ENCODE peak calls at places on chromosomes 16 and 17, in five cellular contexts. G is uterus; X is CD4-positive, alpha-beta T cell; L is H9; N is AG04449. W is an unnamed sample.

GRCh38 chr16:14344292-14344691 is 273.2 kb downstream of the MRTFB start:
- DNase-seq in G (no peak), X (no peak), L (peak), N (no peak), W (no peak)

GRCh38 chr16:12059216-12059769 is 82.8 kb downstream of the SNX29 start:
- DNase-seq in X (no peak), N (no peak), G (no peak), L (no peak), W (no peak)

GRCh38 chr16:86495756-86496261 is 14.5 kb upstream of the FOXF1 start:
- DNase-seq in X (no peak), N (no peak), G (no peak), L (peak), W (no peak)

GRCh38 chr17:64420143-64420670 is 28.7 kb upstream of the MILR1 start:
- DNase-seq in X (no peak), L (peak), N (peak), G (no peak), W (no peak)

GRCh38 chr16:63702981-63703590 is 1418.8 kb downstream of the CDH11 start:
- DNase-seq in X (no peak), L (peak), G (no peak), N (no peak), W (no peak)

GRCh38 chr16:27434141-27435051 is 32.4 kb downstream of the IL21R start:
- DNase-seq in X (no peak), L (peak), N (no peak), G (peak), W (peak)

GRCh38 chr16:75320435-75320834 is 69.0 kb upstream of the BCAR1 start:
- DNase-seq in L (no peak), G (no peak), X (no peak), N (no peak), W (no peak)

GRCh38 chr17:1726626-1727257 is 2.2 kb downstream of the WDR81 start:
- DNase-seq in X (no peak), G (no peak), N (no peak), L (no peak), W (no peak)

GRCh38 chr17:70906808-70907207 is 737.5 kb downstream of the KCNJ2 start:
- DNase-seq in N (no peak), G (no peak), X (no peak), L (peak), W (no peak)

GRCh38 chr17:57508706-57509105 is 236.4 kb downstream of the CCDC182 start:
- DNase-seq in L (no peak), X (no peak), N (no peak), G (no peak), W (no peak)

GRCh38 chr16:82043680-82044584 is 8.9 kb downstream of the HSD17B2 start:
- DNase-seq in L (no peak), G (no peak), X (no peak), N (peak), W (no peak)

GRCh38 chr17:1762906-1763829 is 1.3 kb downstream of the SERPINF1 start:
- DNase-seq in G (peak), N (no peak), L (no peak), X (peak), W (no peak)

GRCh38 chr16:56988161-56988947 is 1.0 kb upstream of the NLRC5 start:
- DNase-seq in N (no peak), X (no peak), L (no peak), G (no peak), W (no peak)

GRCh38 chr16:47732122-47732805 is 271.1 kb downstream of the PHKB start:
- DNase-seq in L (no peak), X (no peak), N (peak), G (no peak), W (no peak)

GRCh38 chr17:42386784-42387183 is 1.5 kb downstream of the STAT3 start:
- DNase-seq in G (no peak), L (no peak), X (no peak), N (no peak), W (no peak)

GRCh38 chr17:58097384-58098088 is 14.3 kb downstream of the DYNLL2 start:
- DNase-seq in X (no peak), G (no peak), L (no peak), N (no peak), W (no peak)

GRCh38 chr17:55394357-55395021 is 27.1 kb downstream of the MMD start:
- DNase-seq in G (no peak), N (no peak), L (no peak), X (no peak), W (no peak)

GRCh38 chr17:34386925-34387550 is 24.0 kb upstream of the CCL1 start:
- DNase-seq in X (no peak), G (no peak), L (peak), N (no peak), W (no peak)

GRCh38 chr17:81026266-81027036 is 8.5 kb upstream of the BAIAP2 start:
- DNase-seq in N (no peak), G (no peak), X (no peak), L (no peak), W (peak)

GRCh38 chr17:47701603-47702002 is 7.6 kb downstream of the TBKBP1 start:
- DNase-seq in N (no peak), G (no peak), L (peak), X (no peak), W (no peak)

GRCh38 chr17:49691086-49691676 is 13.3 kb upstream of the SPOP start:
- DNase-seq in L (no peak), N (no peak), G (peak), X (no peak), W (no peak)

GRCh38 chr16:31216552-31217530 is at the start of gene PYDC1:
- DNase-seq in L (peak), G (no peak), N (no peak), X (no peak), W (no peak)

GRCh38 chr17:49333806-49334205 is 28.2 kb downstream of the ZNF652 start:
- DNase-seq in X (no peak), G (no peak), L (no peak), N (no peak), W (no peak)

GRCh38 chr16:67884684-67885083 is at the start of gene NRN1L:
- DNase-seq in L (peak), X (no peak), G (peak), N (peak), W (no peak)

GRCh38 chr17:8555062-8555461 is 75.5 kb downstream of the MYH10 start:
- DNase-seq in G (no peak), X (no peak), N (no peak), L (no peak), W (no peak)

GRCh38 chr16:87392823-87393679 is 915 bp downstream of the MAP1LC3B start:
- DNase-seq in L (peak), X (peak), G (peak), N (no peak), W (peak)

GRCh38 chr17:81967533-81968395 is 6.8 kb upstream of the NOTUM start:
- DNase-seq in N (no peak), G (peak), L (peak), X (peak), W (no peak)

GRCh38 chr16:477758-478157 is 49.8 kb upstream of the CAPN15 start:
- DNase-seq in X (no peak), L (no peak), G (no peak), N (no peak), W (no peak)

GRCh38 chr16:473046-474043 is 47.9 kb downstream of the RAB11FIP3 start:
- DNase-seq in X (no peak), N (no peak), L (no peak), G (no peak), W (no peak)

GRCh38 chr16:474420-475122 is 49.1 kb downstream of the RAB11FIP3 start:
- DNase-seq in X (no peak), L (no peak), G (no peak), N (no peak), W (no peak)

GRCh38 chr16:477287-477686 is 50.2 kb upstream of the CAPN15 start:
- DNase-seq in N (no peak), X (no peak), L (no peak), G (no peak), W (no peak)

DNA sequence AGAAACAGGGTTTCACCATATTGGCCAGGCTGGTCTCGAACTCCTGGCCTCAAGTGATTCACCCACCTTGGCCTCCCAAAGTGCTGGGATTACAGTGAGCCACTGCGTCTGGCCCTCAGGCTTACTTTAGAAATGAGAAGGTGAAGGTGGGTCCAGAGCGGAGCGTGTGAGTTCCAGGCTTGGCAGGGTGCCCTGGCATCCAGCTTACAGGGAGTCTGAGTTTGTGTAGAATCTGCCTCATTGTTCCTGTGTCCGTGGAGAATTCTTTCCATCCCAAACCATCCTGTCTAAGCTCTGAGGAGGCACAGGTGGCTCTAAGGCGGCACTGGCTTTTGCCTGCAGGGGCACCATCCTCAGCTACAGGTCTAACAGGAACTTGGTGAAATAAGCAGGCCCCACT is 50.6 kb downstream of the RAB11FIP3 start:
- DNase-seq in N (no peak), L (no peak), X (no peak), G (no peak), W (no peak)
- TF ChIP-seq CTCF in N (no peak), L (peak), X (no peak), G (no peak), W (no peak)

DNA sequence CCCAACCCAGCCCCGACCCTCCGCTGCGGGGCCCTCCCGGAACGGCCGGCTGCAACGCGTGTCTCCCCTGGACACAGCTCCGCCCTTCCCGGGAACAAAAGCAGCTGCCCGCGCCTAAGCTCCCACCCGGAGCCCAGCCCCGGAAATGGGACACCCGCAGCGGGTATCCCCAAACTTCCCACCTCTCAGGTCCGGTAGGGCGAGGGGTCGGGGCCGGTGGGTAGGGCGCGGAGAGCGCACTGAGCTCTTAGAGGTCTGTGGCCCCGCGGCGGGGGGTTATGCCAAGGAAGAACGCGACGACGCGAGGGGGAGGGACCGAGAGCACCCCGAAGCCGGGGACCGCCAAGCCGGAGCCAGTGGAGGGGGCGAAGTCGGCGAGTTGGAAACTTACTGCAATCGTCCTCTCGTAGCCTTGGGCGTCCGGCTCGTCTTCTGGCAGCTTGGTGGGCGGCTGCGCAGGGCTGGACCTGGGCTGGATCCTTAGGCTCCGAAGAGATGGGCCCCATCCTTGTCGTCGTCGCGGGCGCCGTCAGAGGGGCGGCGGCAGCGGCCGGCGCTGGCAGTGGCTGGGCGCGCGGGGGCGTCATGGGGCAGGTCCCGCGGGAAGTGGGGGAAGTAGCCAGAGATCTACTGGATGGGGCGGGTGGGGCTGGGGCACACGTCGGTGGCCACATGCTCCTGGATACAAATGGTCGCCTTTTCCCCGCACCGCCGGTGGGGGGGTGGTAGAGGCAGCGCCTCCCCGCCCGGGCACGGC is 6.9 kb downstream of the USP6 start:
- DNase-seq in N (no peak), G (no peak), L (peak), X (no peak), W (no peak)
- TF ChIP-seq CTCF in N (no peak), G (no peak), L (peak), X (no peak), W (no peak)

GRCh38 chr16:74224828-74225227 is 71.8 kb upstream of the PSMD7 start:
- DNase-seq in G (no peak), N (no peak), L (no peak), X (no peak), W (no peak)

GRCh38 chr16:74225278-74225677 is 71.3 kb upstream of the PSMD7 start:
- DNase-seq in X (no peak), L (no peak), G (no peak), N (no peak), W (no peak)

GRCh38 chr16:74230126-74230525 is 66.5 kb upstream of the PSMD7 start:
- DNase-seq in N (no peak), L (no peak), X (no peak), G (no peak), W (no peak)

GRCh38 chr16:74226361-74226979 is 70.1 kb upstream of the PSMD7 start:
- DNase-seq in G (no peak), L (no peak), N (no peak), X (no peak), W (no peak)
- TF ChIP-seq CTCF in G (peak), L (peak), N (peak), X (no peak), W (no peak)

GRCh38 chr17:30326816-30327215 is 7.0 kb downstream of the TMIGD1 start:
- DNase-seq in N (no peak), G (no peak), L (no peak), X (no peak), W (no peak)
- TF ChIP-seq CTCF in N (no peak), G (no peak), L (no peak), X (no peak), W (no peak)

GRCh38 chr16:53822936-53823529 is 119.1 kb downstream of the FTO start:
- DNase-seq in G (no peak), L (no peak), X (no peak), N (no peak), W (no peak)
- TF ChIP-seq CTCF in G (no peak), L (no peak), X (no peak), N (no peak), W (no peak)

GRCh38 chr17:45112559-45113423 is 19.5 kb downstream of the PLCD3 start:
- DNase-seq in N (no peak), L (no peak), G (no peak), X (no peak), W (no peak)

GRCh38 chr17:45108595-45109521 is 23.5 kb downstream of the PLCD3 start:
- DNase-seq in L (no peak), X (no peak), G (no peak), N (no peak), W (no peak)

GRCh38 chr17:45113424-45113754 is 18.9 kb downstream of the PLCD3 start:
- DNase-seq in L (no peak), N (no peak), G (no peak), X (no peak), W (no peak)

GRCh38 chr17:45111838-45112237 is 20.5 kb downstream of the PLCD3 start:
- DNase-seq in N (no peak), G (no peak), X (no peak), L (no peak), W (no peak)

DNA sequence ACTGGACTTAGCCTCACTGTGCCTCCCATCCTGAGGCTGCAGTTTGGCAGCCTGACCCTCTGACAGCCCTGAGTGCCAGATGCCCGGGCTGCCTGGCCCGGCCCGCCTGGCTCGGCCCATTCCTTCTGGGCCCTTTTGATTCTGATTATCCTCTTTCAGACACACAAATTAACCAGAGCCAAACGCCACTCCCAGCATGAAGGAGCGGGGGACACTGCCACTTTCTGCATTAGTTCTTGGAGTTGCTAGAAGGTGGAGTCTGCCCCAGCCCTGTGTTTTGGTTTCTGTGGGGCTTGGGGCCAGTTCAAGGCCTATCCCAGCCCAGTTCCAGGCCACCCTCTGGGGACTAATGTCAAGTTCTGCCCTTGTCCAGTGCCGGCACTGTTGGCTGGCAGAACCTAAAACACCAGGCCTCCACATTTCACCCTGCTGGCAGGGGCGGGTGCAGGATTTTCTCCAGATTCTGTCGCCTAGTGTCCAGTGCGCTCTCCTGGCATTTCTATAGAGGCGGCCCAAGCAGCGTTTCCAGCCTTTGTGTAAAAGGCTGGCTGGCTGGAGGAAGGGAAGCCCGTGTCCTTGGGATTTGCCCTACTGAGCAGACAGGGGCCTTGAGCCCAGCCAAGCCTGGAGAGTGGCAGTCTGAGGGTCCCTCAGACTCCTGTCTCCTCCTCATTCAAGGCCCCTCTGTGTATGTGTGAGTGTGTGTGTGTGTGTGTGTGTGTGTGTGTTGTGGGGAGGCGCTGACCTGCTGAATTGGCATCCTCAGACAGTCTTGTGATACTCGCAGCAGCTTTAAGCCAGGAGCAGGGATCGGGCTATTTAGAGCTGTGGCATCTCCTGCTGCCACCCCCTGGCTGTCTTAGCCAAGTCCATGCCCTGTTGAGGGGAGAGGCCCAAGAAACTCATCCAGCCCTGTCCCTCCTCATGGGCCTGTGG is 21.4 kb downstream of the PLCD3 start:
- DNase-seq in G (no peak), X (no peak), N (no peak), L (no peak), W (no peak)
- TF ChIP-seq CTCF in G (no peak), X (no peak), N (no peak), L (no peak), W (no peak)

GRCh38 chr17:45648642-45649041 is 135.5 kb upstream of the CRHR1 start:
- DNase-seq in X (no peak), L (peak), G (no peak), N (no peak), W (no peak)

GRCh38 chr17:45650601-45651000 is 133.5 kb upstream of the CRHR1 start:
- DNase-seq in X (no peak), L (no peak), N (no peak), G (no peak), W (no peak)

GRCh38 chr17:45651145-45651713 is 132.9 kb upstream of the CRHR1 start:
- DNase-seq in G (no peak), X (no peak), N (no peak), L (no peak), W (no peak)

GRCh38 chr17:45646288-45646988 is 137.7 kb upstream of the CRHR1 start:
- DNase-seq in N (no peak), G (no peak), L (peak), X (no peak), W (no peak)

DNA sequence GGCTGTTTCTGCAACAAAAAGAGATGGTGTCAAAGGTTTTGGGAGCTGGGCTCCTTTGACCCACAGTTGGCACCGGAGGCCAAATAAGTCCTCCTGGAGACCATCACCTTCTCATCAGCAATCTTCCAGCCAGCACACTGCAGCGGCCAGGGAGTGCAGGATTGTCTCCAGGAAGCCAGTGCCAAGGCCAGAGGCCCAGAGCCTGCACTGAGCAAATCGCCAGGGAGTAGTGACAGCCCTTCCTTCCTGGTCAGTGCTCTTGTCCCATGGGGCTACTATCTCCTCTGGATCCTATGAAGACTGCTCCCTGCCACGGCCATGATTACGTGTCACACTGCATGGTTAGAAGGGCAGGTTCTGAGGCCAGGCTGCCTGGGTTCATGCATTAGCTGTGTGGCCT is 134.3 kb upstream of the CRHR1 start:
- DNase-seq in N (no peak), L (no peak), G (no peak), X (no peak), W (no peak)
- TF ChIP-seq CTCF in N (no peak), L (no peak), G (no peak), X (no peak), W (no peak)